ENCODE peak calls at places on chromosomes 11 and 22, in four cellular contexts. One of them, this sample, is unnamed.

GRCh38 chr11:81036168-81036870 is 1595.5 kb upstream of the TENM4 start:
- DNase-seq in dorsolateral prefrontal cortex: no peak
- DNase-seq in AG10803: no peak
- DNase-seq in cardiac muscle cell: no peak
- DNase-seq in this sample: no peak

GRCh38 chr22:40512426-40513136 is 123.9 kb downstream of the MRTFA start:
- DNase-seq in dorsolateral prefrontal cortex: no peak
- DNase-seq in AG10803: peak
- DNase-seq in cardiac muscle cell: no peak
- DNase-seq in this sample: peak

GRCh38 chr11:46105134-46105628 is 16.1 kb downstream of the PHF21A start:
- DNase-seq in dorsolateral prefrontal cortex: no peak
- DNase-seq in AG10803: no peak
- DNase-seq in cardiac muscle cell: no peak
- DNase-seq in this sample: no peak

GRCh38 chr11:34114471-34114870 is 9.0 kb downstream of the NAT10 start:
- DNase-seq in dorsolateral prefrontal cortex: no peak
- DNase-seq in AG10803: no peak
- DNase-seq in cardiac muscle cell: no peak
- DNase-seq in this sample: no peak

GRCh38 chr22:44684506-44685383 is 17.3 kb upstream of the PRR5 start:
- DNase-seq in dorsolateral prefrontal cortex: peak
- DNase-seq in AG10803: peak
- DNase-seq in cardiac muscle cell: peak
- DNase-seq in this sample: peak

GRCh38 chr11:130001491-130002351 is 914 bp downstream of the PRDM10 start:
- DNase-seq in dorsolateral prefrontal cortex: peak
- DNase-seq in AG10803: peak
- DNase-seq in cardiac muscle cell: peak
- DNase-seq in this sample: no peak

GRCh38 chr11:44851496-44851895 is 99.2 kb downstream of the TP53I11 start:
- DNase-seq in dorsolateral prefrontal cortex: no peak
- DNase-seq in AG10803: no peak
- DNase-seq in cardiac muscle cell: no peak
- DNase-seq in this sample: no peak

GRCh38 chr11:82315093-82315492 is 418.6 kb downstream of the FAM181B start:
- DNase-seq in dorsolateral prefrontal cortex: no peak
- DNase-seq in AG10803: no peak
- DNase-seq in cardiac muscle cell: peak
- DNase-seq in this sample: no peak

GRCh38 chr11:2714871-2715270 is 15.1 kb upstream of the KCNQ1OT1 start:
- DNase-seq in dorsolateral prefrontal cortex: no peak
- DNase-seq in AG10803: no peak
- DNase-seq in cardiac muscle cell: no peak
- DNase-seq in this sample: no peak

GRCh38 chr11:82718307-82718706 is 15.4 kb downstream of the FAM181B start:
- DNase-seq in dorsolateral prefrontal cortex: peak
- DNase-seq in AG10803: peak
- DNase-seq in cardiac muscle cell: peak
- DNase-seq in this sample: no peak

GRCh38 chr11:95092549-95093324 is 3.1 kb downstream of the ENDOD1 start:
- DNase-seq in dorsolateral prefrontal cortex: no peak
- DNase-seq in AG10803: peak
- DNase-seq in cardiac muscle cell: peak
- DNase-seq in this sample: no peak

GRCh38 chr11:111205622-111206385 is 39.7 kb upstream of the POU2AF2 start:
- DNase-seq in dorsolateral prefrontal cortex: no peak
- DNase-seq in AG10803: peak
- DNase-seq in cardiac muscle cell: no peak
- DNase-seq in this sample: no peak

GRCh38 chr11:62851807-62852522 is 12.6 kb upstream of the WDR74 start:
- DNase-seq in dorsolateral prefrontal cortex: no peak
- DNase-seq in AG10803: no peak
- DNase-seq in cardiac muscle cell: no peak
- DNase-seq in this sample: no peak

GRCh38 chr11:94002226-94002625 is 18.9 kb upstream of the HEPHL1 start:
- DNase-seq in dorsolateral prefrontal cortex: no peak
- DNase-seq in AG10803: peak
- DNase-seq in cardiac muscle cell: no peak
- DNase-seq in this sample: no peak

GRCh38 chr11:132158696-132159095 is 788.3 kb downstream of the NTM start:
- DNase-seq in dorsolateral prefrontal cortex: no peak
- DNase-seq in AG10803: no peak
- DNase-seq in cardiac muscle cell: no peak
- DNase-seq in this sample: no peak

GRCh38 chr11:15349413-15349812 is 234.7 kb downstream of the INSC start:
- DNase-seq in dorsolateral prefrontal cortex: no peak
- DNase-seq in AG10803: no peak
- DNase-seq in cardiac muscle cell: no peak
- DNase-seq in this sample: no peak

GRCh38 chr22:25048659-25049657 is 96.4 kb downstream of the KIAA1671 start:
- DNase-seq in dorsolateral prefrontal cortex: peak
- DNase-seq in AG10803: peak
- DNase-seq in cardiac muscle cell: peak
- DNase-seq in this sample: no peak

GRCh38 chr11:96014234-96014633 is 90.3 kb upstream of the MTMR2 start:
- DNase-seq in dorsolateral prefrontal cortex: no peak
- DNase-seq in AG10803: peak
- DNase-seq in cardiac muscle cell: no peak
- DNase-seq in this sample: no peak

GRCh38 chr11:3964056-3964455 is 108.6 kb downstream of the STIM1 start:
- DNase-seq in dorsolateral prefrontal cortex: no peak
- DNase-seq in AG10803: no peak
- DNase-seq in cardiac muscle cell: no peak
- DNase-seq in this sample: no peak

GRCh38 chr11:12287374-12288211 is 89.8 kb upstream of the PARVA start:
- DNase-seq in dorsolateral prefrontal cortex: no peak
- DNase-seq in AG10803: peak
- DNase-seq in cardiac muscle cell: peak
- DNase-seq in this sample: peak

GRCh38 chr11:63762662-63763505 is 5.7 kb downstream of the ZFTA start:
- DNase-seq in dorsolateral prefrontal cortex: no peak
- DNase-seq in AG10803: no peak
- DNase-seq in cardiac muscle cell: peak
- DNase-seq in this sample: no peak

GRCh38 chr11:34916810-34917780 is 677 bp downstream of the PDHX start:
- DNase-seq in dorsolateral prefrontal cortex: no peak
- DNase-seq in AG10803: peak
- DNase-seq in cardiac muscle cell: peak
- DNase-seq in this sample: no peak

GRCh38 chr22:46373838-46374662 is 38.5 kb downstream of the TRMU start:
- DNase-seq in dorsolateral prefrontal cortex: no peak
- DNase-seq in AG10803: no peak
- DNase-seq in cardiac muscle cell: no peak
- DNase-seq in this sample: no peak

GRCh38 chr11:368414-369335 is 624 bp upstream of the B4GALNT4 start:
- DNase-seq in dorsolateral prefrontal cortex: no peak
- DNase-seq in AG10803: no peak
- DNase-seq in cardiac muscle cell: peak
- DNase-seq in this sample: no peak

GRCh38 chr11:94586546-94586945 is 19.4 kb downstream of the PIWIL4 start:
- DNase-seq in dorsolateral prefrontal cortex: no peak
- DNase-seq in AG10803: no peak
- DNase-seq in cardiac muscle cell: no peak
- DNase-seq in this sample: no peak

GRCh38 chr22:25837288-25837900 is 95.4 kb downstream of the MYO18B start:
- DNase-seq in dorsolateral prefrontal cortex: no peak
- DNase-seq in AG10803: no peak
- DNase-seq in cardiac muscle cell: no peak
- DNase-seq in this sample: no peak

GRCh38 chr11:111490496-111490895 is 21.7 kb downstream of the BTG4 start:
- DNase-seq in dorsolateral prefrontal cortex: no peak
- DNase-seq in AG10803: no peak
- DNase-seq in cardiac muscle cell: no peak
- DNase-seq in this sample: no peak

GRCh38 chr11:1573077-1573846 is 1.2 kb upstream of the DUSP8 start:
- DNase-seq in dorsolateral prefrontal cortex: peak
- DNase-seq in AG10803: no peak
- DNase-seq in cardiac muscle cell: no peak
- DNase-seq in this sample: no peak
- H3K4me3 ChIP-seq in dorsolateral prefrontal cortex: peak
- H3K4me3 ChIP-seq in AG10803: no peak
- H3K4me3 ChIP-seq in cardiac muscle cell: peak
- H3K4me3 ChIP-seq in this sample: peak

GRCh38 chr11:41660585-41660984 is 201.1 kb upstream of the LRRC4C start:
- DNase-seq in dorsolateral prefrontal cortex: no peak
- DNase-seq in AG10803: no peak
- DNase-seq in cardiac muscle cell: no peak
- DNase-seq in this sample: no peak
- TF ChIP-seq CTCF in dorsolateral prefrontal cortex: no peak
- TF ChIP-seq CTCF in AG10803: no peak
- TF ChIP-seq CTCF in cardiac muscle cell: no peak
- TF ChIP-seq CTCF in this sample: no peak

DNA sequence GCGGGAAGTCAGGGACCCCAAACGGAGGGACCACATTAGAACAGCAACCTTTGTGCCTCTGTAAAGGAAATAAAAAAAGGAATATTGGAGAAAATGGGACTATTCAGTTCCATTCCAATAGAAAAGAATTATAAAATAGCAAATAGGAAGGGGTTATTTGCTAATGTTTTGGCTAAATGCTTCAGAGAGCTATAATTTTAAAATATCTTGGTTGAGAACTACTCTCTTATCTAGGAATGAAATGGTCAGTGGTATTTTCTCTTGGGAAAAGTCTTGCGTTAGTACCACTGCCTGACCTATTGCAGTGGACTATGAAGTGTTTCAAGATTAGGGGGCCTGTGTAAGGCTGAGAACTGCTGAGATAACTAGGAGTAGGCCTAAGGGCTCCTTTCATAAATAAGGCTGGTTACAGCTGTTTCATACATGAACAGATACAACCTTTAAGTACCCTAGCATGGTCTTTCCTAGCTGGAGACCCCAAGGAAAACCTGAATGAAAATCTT is 6.9 kb upstream of the WEE1 start:
- DNase-seq in dorsolateral prefrontal cortex: no peak
- DNase-seq in AG10803: peak
- DNase-seq in cardiac muscle cell: peak
- DNase-seq in this sample: no peak
- H3K4me3 ChIP-seq in dorsolateral prefrontal cortex: no peak
- H3K4me3 ChIP-seq in AG10803: no peak
- H3K4me3 ChIP-seq in cardiac muscle cell: no peak
- H3K4me3 ChIP-seq in this sample: no peak

GRCh38 chr11:65653229-65654225 is 9.2 kb downstream of the RELA start:
- DNase-seq in dorsolateral prefrontal cortex: peak
- DNase-seq in AG10803: no peak
- DNase-seq in cardiac muscle cell: no peak
- DNase-seq in this sample: no peak

GRCh38 chr11:65650547-65651338 is 12.0 kb downstream of the RELA start:
- DNase-seq in dorsolateral prefrontal cortex: no peak
- DNase-seq in AG10803: no peak
- DNase-seq in cardiac muscle cell: no peak
- DNase-seq in this sample: no peak

GRCh38 chr11:65651589-65652510 is 10.9 kb downstream of the RELA start:
- DNase-seq in dorsolateral prefrontal cortex: no peak
- DNase-seq in AG10803: no peak
- DNase-seq in cardiac muscle cell: no peak
- DNase-seq in this sample: no peak

GRCh38 chr11:65651339-65651588 is 11.5 kb downstream of the RELA start:
- DNase-seq in dorsolateral prefrontal cortex: no peak
- DNase-seq in AG10803: no peak
- DNase-seq in cardiac muscle cell: no peak
- DNase-seq in this sample: no peak

DNA sequence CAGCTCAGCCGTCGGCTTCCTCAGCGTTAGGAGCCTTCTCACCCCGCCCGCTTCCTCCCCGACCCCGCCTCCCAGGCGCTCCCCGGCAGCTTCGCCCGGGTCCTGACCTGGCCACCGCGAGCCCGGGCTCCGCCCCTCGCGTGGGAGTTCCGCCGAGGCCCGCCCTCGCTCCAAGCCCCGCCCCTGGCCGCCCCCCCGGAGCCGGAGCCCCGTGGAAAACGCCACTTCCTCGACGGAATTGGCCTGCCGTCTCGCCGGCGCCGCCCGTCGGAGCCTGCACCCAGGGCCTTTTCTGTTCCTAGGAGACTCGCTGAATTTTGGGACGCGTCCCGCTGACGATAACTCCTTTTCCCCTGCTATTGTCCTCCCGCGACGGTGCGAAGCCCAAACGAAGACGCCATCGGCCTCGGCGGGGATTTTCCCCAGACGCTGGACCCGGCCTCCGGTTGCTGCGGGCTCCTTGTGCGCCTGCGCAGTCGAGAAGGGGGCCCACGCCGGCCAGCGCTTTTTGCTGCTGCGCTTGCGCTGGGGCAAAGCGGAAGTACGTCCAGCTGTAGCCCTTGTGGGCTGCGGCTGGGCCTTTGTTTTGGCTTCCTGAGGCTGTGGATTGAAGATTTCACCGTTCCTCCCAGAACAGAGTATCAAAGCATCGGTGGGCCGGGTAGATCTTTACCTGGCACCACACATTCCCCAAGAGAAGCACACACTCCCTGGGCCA is 10.0 kb downstream of the RELA start:
- DNase-seq in dorsolateral prefrontal cortex: peak
- DNase-seq in AG10803: peak
- DNase-seq in cardiac muscle cell: peak
- DNase-seq in this sample: peak
- TF ChIP-seq CTCF in dorsolateral prefrontal cortex: no peak
- TF ChIP-seq CTCF in AG10803: no peak
- TF ChIP-seq CTCF in cardiac muscle cell: no peak
- TF ChIP-seq CTCF in this sample: no peak

GRCh38 chr11:67420147-67420645 is 4.7 kb downstream of the CARNS1 start:
- DNase-seq in dorsolateral prefrontal cortex: no peak
- DNase-seq in AG10803: no peak
- DNase-seq in cardiac muscle cell: no peak
- DNase-seq in this sample: no peak

GRCh38 chr11:67421421-67422031 is 6.0 kb downstream of the CARNS1 start:
- DNase-seq in dorsolateral prefrontal cortex: no peak
- DNase-seq in AG10803: no peak
- DNase-seq in cardiac muscle cell: no peak
- DNase-seq in this sample: no peak

GRCh38 chr11:67418476-67419281 is 3.2 kb downstream of the CARNS1 start:
- DNase-seq in dorsolateral prefrontal cortex: no peak
- DNase-seq in AG10803: no peak
- DNase-seq in cardiac muscle cell: no peak
- DNase-seq in this sample: no peak

GRCh38 chr11:67420646-67421420 is 5.4 kb downstream of the CARNS1 start:
- DNase-seq in dorsolateral prefrontal cortex: peak
- DNase-seq in AG10803: peak
- DNase-seq in cardiac muscle cell: peak
- DNase-seq in this sample: no peak

GRCh38 chr11:67419330-67420049 is 4.0 kb downstream of the CARNS1 start:
- DNase-seq in dorsolateral prefrontal cortex: no peak
- DNase-seq in AG10803: no peak
- DNase-seq in cardiac muscle cell: no peak
- DNase-seq in this sample: no peak
- H3K4me3 ChIP-seq in dorsolateral prefrontal cortex: no peak
- H3K4me3 ChIP-seq in AG10803: no peak
- H3K4me3 ChIP-seq in cardiac muscle cell: no peak
- H3K4me3 ChIP-seq in this sample: no peak